ENCODE peak calls at places on chromosome 22, in four cellular contexts. H, O, E and I are unnamed samples.
A peak's percentile ranks its signal among the peaks of the same experiment; 100 is the strongest.

GRCh38 chr22:47012589-47013365 is 250.3 kb downstream of the TBC1D22A start:
- DNase-seq in O (peak; percentile 4), H (no peak), E (no peak), I (peak; percentile 5)

GRCh38 chr22:17576475-17576874 is 13.2 kb downstream of the SLC25A18 start:
- DNase-seq in H (no peak), O (peak; percentile 32), E (no peak), I (no peak)

GRCh38 chr22:23520875-23521441 is 59.1 kb downstream of the IGLL1 start:
- DNase-seq in E (no peak), O (peak; percentile 31), H (no peak), I (no peak)

GRCh38 chr22:41857160-41857859 is 24.4 kb downstream of the SREBF2 start:
- DNase-seq in O (peak; percentile 79), E (no peak), H (peak; percentile 46), I (peak; percentile 68)

GRCh38 chr22:49331878-49332277 is 495.8 kb downstream of the BRD1 start:
- DNase-seq in E (no peak), H (no peak), O (no peak), I (no peak)

GRCh38 chr22:18001040-18001893 is 23.1 kb downstream of the MICAL3 start:
- DNase-seq in E (peak; percentile 83), O (peak; percentile 98), H (peak; percentile 75), I (peak; percentile 89)

GRCh38 chr22:42282943-42283287 is 12.5 kb upstream of the TCF20 start:
- DNase-seq in E (no peak), H (no peak), O (no peak), I (no peak)

GRCh38 chr22:48489551-48490512 is 1337.8 kb downstream of the BRD1 start:
- DNase-seq in E (no peak), O (no peak), H (no peak), I (no peak)

GRCh38 chr22:20206709-20207215 is 55.9 kb upstream of the CCDC188 start:
- DNase-seq in O (peak; percentile 90), H (no peak), E (no peak), I (no peak)

GRCh38 chr22:24201681-24202590 is 20.6 kb downstream of the SUSD2 start:
- DNase-seq in H (no peak), E (no peak), O (no peak), I (no peak)

GRCh38 chr22:43399980-43400358 is 11.8 kb upstream of the MPPED1 start:
- DNase-seq in O (no peak), H (no peak), E (no peak), I (no peak)

GRCh38 chr22:23689414-23689813 is 1.4 kb upstream of the RGL4 start:
- DNase-seq in O (no peak), E (no peak), H (no peak), I (no peak)

GRCh38 chr22:36913431-36914382 is at the start of gene CSF2RB:
- DNase-seq in O (peak; percentile 11), E (no peak), H (no peak), I (peak; percentile 93)

GRCh38 chr22:44702479-44703219 is 645 bp downstream of the PRR5 start:
- DNase-seq in O (no peak), E (no peak), H (no peak), I (peak; percentile 11)

GRCh38 chr22:18076060-18076497 is 1.7 kb upstream of the PEX26 start:
- DNase-seq in H (no peak), E (no peak), O (peak; percentile 89), I (peak; percentile 63)

GRCh38 chr22:47630741-47631534 is 868.5 kb downstream of the TBC1D22A start:
- DNase-seq in E (no peak), H (no peak), O (peak; percentile 17), I (no peak)

GRCh38 chr22:49852898-49853894 is at the start of gene ZBED4:
- DNase-seq in H (peak; percentile 84), E (peak; percentile 95), O (peak; percentile 94), I (peak; percentile 95)

GRCh38 chr22:42732071-42732470 is 11.4 kb upstream of the A4GALT start:
- DNase-seq in E (no peak), O (no peak), H (no peak), I (no peak)

GRCh38 chr22:43126506-43127165 is 16.1 kb downstream of the BIK start:
- DNase-seq in O (peak; percentile 21), E (no peak), H (no peak), I (no peak)

GRCh38 chr22:36374603-36375024 is 13.2 kb downstream of the MYH9 start:
- DNase-seq in O (no peak), H (no peak), E (no peak), I (no peak)

GRCh38 chr22:42074153-42074750 is at the start of gene PHETA2:
- DNase-seq in H (no peak), O (no peak), E (no peak), I (no peak)

GRCh38 chr22:22166941-22167713 is 77.5 kb upstream of the VPREB1 start:
- DNase-seq in O (no peak), E (no peak), H (no peak), I (no peak)

GRCh38 chr22:16793831-16794230 is 31.4 kb downstream of the XKR3 start:
- DNase-seq in E (no peak), O (no peak), H (no peak), I (no peak)

GRCh38 chr22:48205790-48206189 is 1443.3 kb downstream of the TBC1D22A start:
- DNase-seq in E (no peak), O (no peak), H (no peak), I (no peak)

GRCh38 chr22:21455334-21456089 is 11.7 kb upstream of the TMEM191C start:
- DNase-seq in E (no peak), H (no peak), O (no peak), I (peak; percentile 0)

GRCh38 chr22:32820131-32820882 is 18.8 kb downstream of the TIMP3 start:
- DNase-seq in H (no peak), O (no peak), E (no peak), I (no peak)

GRCh38 chr22:24379536-24379935 is 47.9 kb upstream of the ADORA2A start:
- DNase-seq in O (no peak), H (no peak), E (no peak), I (no peak)

GRCh38 chr22:50086526-50086925 is 1.3 kb upstream of the MLC1 start:
- DNase-seq in H (no peak), O (no peak), E (no peak), I (no peak)

GRCh38 chr22:37972527-37972926 is 11.8 kb downstream of the SOX10 start:
- DNase-seq in E (no peak), H (no peak), O (no peak), I (no peak)

GRCh38 chr22:22752556-22753477 is 108.4 kb downstream of the GGTLC2 start:
- DNase-seq in O (no peak), E (no peak), H (no peak), I (peak; percentile 93)

GRCh38 chr22:23180893-23181762 is 819 bp downstream of the BCR start:
- DNase-seq in O (peak; percentile 87), E (peak; percentile 58), H (no peak), I (no peak)

GRCh38 chr22:17638182-17638431 is 450 bp upstream of the BCL2L13 start:
- DNase-seq in H (no peak), E (peak; percentile 16), O (no peak), I (no peak)

GRCh38 chr22:32932176-32932575 is 126.0 kb downstream of the SYN3 start:
- DNase-seq in O (no peak), E (no peak), H (no peak), I (no peak)

GRCh38 chr22:33883961-33884808 is 36.1 kb downstream of the LARGE1 start:
- DNase-seq in H (no peak), E (no peak), O (no peak), I (no peak)

GRCh38 chr22:23446796-23447350 is 133.2 kb downstream of the IGLL1 start:
- DNase-seq in H (no peak), E (no peak), O (no peak), I (no peak)

GRCh38 chr22:28939394-28939793 is 56.0 kb downstream of the ZNRF3 start:
- DNase-seq in O (no peak), H (no peak), E (no peak), I (no peak)

GRCh38 chr22:28938286-28938833 is 55.0 kb downstream of the ZNRF3 start:
- DNase-seq in O (no peak), H (no peak), E (no peak), I (no peak)

GRCh38 chr22:28940441-28940840 is 57.1 kb downstream of the ZNRF3 start:
- DNase-seq in O (no peak), E (no peak), H (no peak), I (no peak)

GRCh38 chr22:28942333-28942732 is 59.0 kb downstream of the ZNRF3 start:
- DNase-seq in E (no peak), H (no peak), O (no peak), I (no peak)

DNA sequence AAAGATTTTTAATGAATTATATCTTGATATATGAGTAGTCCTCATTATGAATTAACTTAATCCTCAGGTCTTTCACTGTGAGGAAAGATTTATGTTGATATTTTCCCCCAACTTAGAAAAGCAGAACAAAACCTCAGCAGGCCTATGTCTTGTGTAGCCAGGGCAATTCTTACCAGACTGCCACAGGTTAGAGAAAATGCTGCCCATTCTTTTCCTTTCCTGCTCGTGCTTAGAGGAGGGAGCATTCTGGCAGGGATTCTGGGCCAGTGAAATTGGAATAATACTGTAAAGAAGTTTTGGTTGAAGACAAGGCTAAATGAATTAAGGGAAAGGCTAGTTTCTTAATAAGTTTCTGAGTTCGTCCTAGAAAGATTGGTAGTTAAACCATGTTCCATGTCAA is 56.6 kb downstream of the ZNRF3 start:
- DNase-seq in O (no peak), E (no peak), H (no peak), I (no peak)
- TF ChIP-seq SPI1 in O (no peak), E (no peak), H (no peak), I (no peak)

GRCh38 chr22:31806751-31807150 is 52.9 kb downstream of the DEPDC5 start:
- DNase-seq in O (no peak), E (no peak), H (no peak), I (no peak)
- TF ChIP-seq SPI1 in O (no peak), E (no peak), H (no peak), I (no peak)

DNA sequence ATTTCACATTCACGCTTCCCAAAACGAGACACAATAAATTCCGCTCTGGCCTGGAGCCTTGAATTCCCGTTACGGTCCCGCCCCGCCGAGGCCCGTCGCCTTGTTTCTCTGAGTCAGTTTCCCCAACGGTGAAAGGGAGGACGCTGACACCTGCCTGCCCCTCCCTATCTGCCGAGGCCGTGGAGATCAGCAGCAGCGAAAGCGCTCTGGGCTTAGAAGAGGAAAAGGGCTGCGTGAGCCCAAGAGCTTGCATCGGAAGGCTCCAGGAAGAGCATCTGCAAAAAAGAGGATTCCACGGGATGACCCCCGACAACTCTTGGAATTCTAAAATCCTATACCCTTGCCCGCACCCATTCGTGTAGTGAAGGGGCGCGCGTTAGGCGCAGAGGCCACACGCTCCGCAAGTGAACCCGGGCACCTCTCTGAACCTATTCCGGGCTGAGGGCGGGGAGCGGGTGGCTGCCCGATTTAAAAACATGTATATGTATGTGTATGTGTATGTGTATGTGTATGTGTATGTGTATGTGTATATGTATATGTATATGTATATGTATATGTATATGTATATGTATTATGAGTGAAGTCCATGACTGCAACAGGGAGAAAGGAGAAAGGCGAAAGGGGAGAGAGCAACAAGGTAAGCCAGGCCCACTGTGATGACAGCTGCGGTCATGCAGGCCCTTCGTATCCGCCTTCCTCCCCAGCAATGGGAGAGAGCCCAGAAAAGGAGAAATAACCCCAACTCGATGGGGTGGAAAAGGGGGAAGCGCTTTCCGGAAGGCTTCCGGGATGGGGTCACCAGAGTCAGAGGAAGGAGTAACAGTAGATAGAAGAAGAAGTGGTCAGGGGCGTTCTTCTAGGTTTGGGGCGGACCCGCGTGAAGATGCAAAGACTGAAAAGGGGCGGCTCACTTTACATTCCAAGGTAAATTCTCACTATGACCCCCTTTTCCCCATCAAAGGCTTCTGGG is 947 bp upstream of the MRTFA start:
- DNase-seq in E (no peak), H (no peak), O (peak; percentile 42), I (peak; percentile 94)
- TF ChIP-seq SPI1 in E (no peak), H (no peak), O (no peak), I (peak; percentile 91)

GRCh38 chr22:35220221-35220620 is 37.1 kb upstream of the HMGXB4 start:
- DNase-seq in O (no peak), H (no peak), E (no peak), I (no peak)
- TF ChIP-seq SPI1 in O (no peak), H (no peak), E (no peak), I (no peak)